ENCODE peak calls at places on chromosomes 16 and 17, in eight cellular contexts. Z is gastrocnemius medialis; W is CD8-positive, alpha-beta T cell; O is body of pancreas; K is adrenal gland; R is thoracic aorta; C is ascending aorta; P is psoas muscle. Q is an unnamed sample.

GRCh38 chr16:28820016-28820415 is 2.8 kb upstream of the ATXN2L start:
- DNase-seq in Z (no peak), W (no peak), O (no peak), K (no peak), R (no peak), C (no peak), P (no peak), Q (no peak)

GRCh38 chr16:3837851-3838564 is 42.5 kb downstream of the CREBBP start:
- DNase-seq in Z (no peak), W (no peak), O (no peak), K (no peak), R (no peak), C (no peak), P (no peak), Q (no peak)

GRCh38 chr17:50260501-50260911 is 13.8 kb upstream of the TMEM92 start:
- DNase-seq in Z (no peak), W (no peak), O (no peak), K (peak), R (no peak), C (no peak), P (no peak), Q (no peak)

GRCh38 chr17:65156835-65157565 is 19.8 kb downstream of the RGS9 start:
- DNase-seq in Z (no peak), W (no peak), O (no peak), K (no peak), R (no peak), C (no peak), P (no peak), Q (no peak)

GRCh38 chr17:22503322-22503899 is 811.1 kb downstream of the KCNJ18 start:
- DNase-seq in Z (no peak), W (no peak), O (no peak), K (no peak), R (no peak), C (no peak), P (no peak), Q (no peak)

GRCh38 chr17:76273435-76273921 is 8.3 kb downstream of the UBALD2 start:
- DNase-seq in Z (no peak), W (no peak), O (no peak), K (no peak), R (no peak), C (no peak), P (no peak), Q (no peak)

GRCh38 chr17:44536090-44536960 is 21.0 kb upstream of the FZD2 start:
- DNase-seq in Z (no peak), W (no peak), O (no peak), K (no peak), R (no peak), C (no peak), P (no peak), Q (peak)

GRCh38 chr16:51762081-51762995 is 611.3 kb upstream of the SALL1 start:
- DNase-seq in Z (peak), W (no peak), O (peak), K (peak), R (no peak), C (no peak), P (peak), Q (peak)

GRCh38 chr17:1455748-1456599 is at the start of gene CRK:
- DNase-seq in Z (peak), W (peak), O (peak), K (peak), R (peak), C (peak), P (peak), Q (peak)

GRCh38 chr17:72421128-72422092 is 300.6 kb downstream of the SOX9 start:
- DNase-seq in Z (peak), W (no peak), O (peak), K (peak), R (no peak), C (no peak), P (peak), Q (peak)

GRCh38 chr17:4968166-4968915 is 724 bp upstream of the SPAG7 start:
- DNase-seq in Z (no peak), W (peak), O (no peak), K (peak), R (no peak), C (no peak), P (no peak), Q (no peak)

GRCh38 chr17:78538033-78538776 is 39.0 kb downstream of the DNAH17 start:
- DNase-seq in Z (no peak), W (no peak), O (no peak), K (no peak), R (no peak), C (no peak), P (no peak), Q (no peak)

GRCh38 chr17:47620503-47621245 is 29.0 kb upstream of the KPNB1 start:
- DNase-seq in Z (no peak), W (no peak), O (no peak), K (no peak), R (no peak), C (no peak), P (no peak), Q (no peak)

GRCh38 chr17:36657763-36658490 is 56.5 kb downstream of the MRM1 start:
- DNase-seq in Z (no peak), W (no peak), O (peak), K (peak), R (no peak), C (no peak), P (no peak), Q (no peak)

GRCh38 chr17:28749516-28750177 is 5.8 kb downstream of the TRAF4 start:
- DNase-seq in Z (no peak), W (no peak), O (no peak), K (no peak), R (no peak), C (no peak), P (no peak), Q (no peak)

GRCh38 chr17:54992797-54993639 is 24.5 kb downstream of the STXBP4 start:
- DNase-seq in Z (no peak), W (no peak), O (no peak), K (no peak), R (no peak), C (no peak), P (no peak), Q (peak)

GRCh38 chr16:67773569-67774456 is 32.5 kb downstream of the RANBP10 start:
- DNase-seq in Z (peak), W (no peak), O (peak), K (peak), R (no peak), C (no peak), P (no peak), Q (no peak)

GRCh38 chr16:55179858-55180585 is 144.0 kb upstream of the IRX6 start:
- DNase-seq in Z (no peak), W (no peak), O (no peak), K (no peak), R (no peak), C (no peak), P (no peak), Q (no peak)
- TF ChIP-seq CTCF in Z (no peak), W (no peak), O (no peak), K (no peak), R (no peak), C (no peak), P (no peak), Q (no peak)

DNA sequence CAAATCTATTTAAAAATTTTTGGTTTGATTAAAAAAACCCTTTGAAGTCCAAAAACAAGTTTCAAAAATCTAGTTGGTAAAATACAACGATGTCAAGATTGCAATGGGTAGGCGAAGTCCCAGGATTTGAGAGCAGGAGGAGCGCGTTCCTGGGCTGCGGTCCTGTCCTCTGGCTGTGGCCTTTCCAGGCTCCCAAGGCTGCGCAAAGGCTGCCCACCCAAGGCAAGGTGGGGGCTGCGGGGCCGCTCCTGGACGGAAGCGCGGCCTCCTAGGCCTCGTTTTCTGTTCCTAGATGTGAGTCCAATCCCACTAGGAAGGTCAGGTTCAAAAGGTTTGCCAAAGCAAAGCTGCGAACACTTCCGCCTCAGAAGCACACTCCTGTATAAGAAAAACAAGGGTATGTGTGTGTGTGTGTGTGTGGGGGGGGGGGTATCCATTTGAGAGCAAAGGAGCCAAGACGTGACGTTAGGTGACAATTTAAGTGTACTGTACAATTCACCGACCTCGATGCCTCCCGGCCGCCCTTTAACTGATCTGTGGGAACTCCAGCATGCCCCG is 9.2 kb downstream of the AHSP start:
- DNase-seq in Z (no peak), W (no peak), O (peak), K (no peak), R (no peak), C (no peak), P (no peak), Q (no peak)
- H3K4me3 ChIP-seq in Z (peak), W (no peak), O (no peak), K (no peak), R (peak), C (no peak), P (no peak), Q (no peak)

GRCh38 chr17:59371426-59372099 is 40.1 kb downstream of the YPEL2 start:
- DNase-seq in Z (peak), W (no peak), O (peak), K (no peak), R (no peak), C (peak), P (peak), Q (peak)
- TF ChIP-seq CTCF in Z (no peak), W (no peak), O (no peak), K (no peak), R (peak), C (no peak), P (no peak), Q (no peak)

GRCh38 chr17:68035131-68035522 is 408 bp upstream of the KPNA2 start:
- DNase-seq in Z (peak), W (peak), O (peak), K (peak), R (peak), C (peak), P (peak), Q (peak)
- H3K4me3 ChIP-seq in Z (peak), W (no peak), O (no peak), K (no peak), R (peak), C (peak), P (peak), Q (peak)

GRCh38 chr17:15954222-15954621 is 9.3 kb downstream of the ADORA2B start:
- DNase-seq in Z (no peak), W (no peak), O (peak), K (no peak), R (no peak), C (no peak), P (no peak), Q (peak)
- TF ChIP-seq CTCF in Z (no peak), W (no peak), O (no peak), K (no peak), R (no peak), C (no peak), P (no peak), Q (no peak)